ENCODE peak calls at places on chromosomes 13 and 19, in four cellular contexts. O is T-helper 17 cell, S is T-helper 9 cell, W is fibroblast of pulmonary artery. A is an unnamed sample.

GRCh38 chr13:25247345-25247744 is 39.9 kb downstream of the MTMR6 start:
- DNase-seq in O (no peak), W (no peak), S (no peak), A (no peak)

GRCh38 chr19:35460608-35461007 is 12.6 kb downstream of the FFAR2 start:
- DNase-seq in S (no peak), O (no peak), W (no peak), A (no peak)

GRCh38 chr13:60267498-60268202 is 103.9 kb upstream of the DIAPH3 start:
- DNase-seq in O (no peak), W (peak), S (no peak), A (peak)

GRCh38 chr19:39499082-39499642 is 415 bp downstream of the DLL3 start:
- DNase-seq in W (no peak), S (no peak), O (no peak), A (peak)

GRCh38 chr13:113647351-113648217 is 10.4 kb downstream of the ATP4B start:
- DNase-seq in W (peak), S (no peak), O (no peak), A (peak)

GRCh38 chr13:37652596-37652995 is 54.0 kb upstream of the POSTN start:
- DNase-seq in O (no peak), W (no peak), S (no peak), A (no peak)

GRCh38 chr13:97506511-97506910 is 72.5 kb downstream of the RAP2A start:
- DNase-seq in W (peak), O (no peak), S (no peak), A (peak)

GRCh38 chr13:98434060-98434459 is 142.8 kb downstream of the STK24 start:
- DNase-seq in O (no peak), W (no peak), S (no peak), A (no peak)

GRCh38 chr13:52319876-52320275 is 86.1 kb downstream of the THSD1 start:
- DNase-seq in W (no peak), O (no peak), S (no peak), A (no peak)

GRCh38 chr13:81171065-81171647 is 830.2 kb upstream of the SPRY2 start:
- DNase-seq in W (peak), O (no peak), S (no peak), A (peak)

GRCh38 chr19:41355035-41355434 is 1.3 kb upstream of the TGFB1 start:
- DNase-seq in S (no peak), O (no peak), W (no peak), A (no peak)

GRCh38 chr13:112901951-112902651 is 66.9 kb upstream of the MCF2L start:
- DNase-seq in W (no peak), S (no peak), O (no peak), A (no peak)

GRCh38 chr19:720691-721160 is 12.0 kb downstream of the PALM start:
- DNase-seq in W (no peak), O (no peak), S (no peak), A (no peak)

GRCh38 chr13:114016321-114017027 is 42.6 kb upstream of the C13orf46 start:
- DNase-seq in W (no peak), S (no peak), O (no peak), A (no peak)

GRCh38 chr19:10424011-10424637 is 3.8 kb downstream of the PDE4A start:
- DNase-seq in S (peak), W (peak), O (peak), A (peak)

GRCh38 chr13:32911506-32911905 is 104.7 kb upstream of the KL start:
- DNase-seq in O (no peak), W (peak), S (no peak), A (peak)

GRCh38 chr19:10238172-10238783 is 7.1 kb upstream of the S1PR2 start:
- DNase-seq in W (peak), O (no peak), S (no peak), A (no peak)

GRCh38 chr19:35273686-35274259 is 5.0 kb downstream of the USF2 start:
- DNase-seq in O (no peak), S (no peak), W (no peak), A (no peak)

GRCh38 chr19:15223649-15224371 is 8.4 kb downstream of the EPHX3 start:
- DNase-seq in W (peak), S (no peak), O (no peak), A (no peak)

GRCh38 chr19:7272856-7273578 is 21.2 kb downstream of the INSR start:
- DNase-seq in S (no peak), O (no peak), W (no peak), A (no peak)

GRCh38 chr13:109394311-109394988 is 391.9 kb downstream of the IRS2 start:
- DNase-seq in W (no peak), O (no peak), S (no peak), A (no peak)

GRCh38 chr19:17579523-17580244 is 24.2 kb downstream of the COLGALT1 start:
- DNase-seq in S (no peak), W (peak), O (no peak), A (peak)

GRCh38 chr19:48244289-48244688 is 11.4 kb downstream of the CARD8 start:
- DNase-seq in O (no peak), W (peak), S (peak), A (peak)